ENCODE peak calls at places on chromosomes 12 and 14, in four cellular contexts. One of them, this sample, is unnamed.

GRCh38 chr14:79992799-79993198 is 218.5 kb downstream of the DIO2 start:
- DNase-seq in activated naive CD8-positive, alpha-beta T cell treated with anti-CD3 and anti-CD28 coated beads for 36 hours: no peak
- DNase-seq in iPS-NIHi11: peak; percentile 70
- DNase-seq in AG09319: no peak
- DNase-seq in this sample: no peak

GRCh38 chr12:91818236-91819131 is 327.2 kb downstream of the BTG1 start:
- DNase-seq in activated naive CD8-positive, alpha-beta T cell treated with anti-CD3 and anti-CD28 coated beads for 36 hours: no peak
- DNase-seq in iPS-NIHi11: no peak
- DNase-seq in AG09319: no peak
- DNase-seq in this sample: no peak

GRCh38 chr14:90624228-90624627 is 192.0 kb downstream of the TTC7B start:
- DNase-seq in activated naive CD8-positive, alpha-beta T cell treated with anti-CD3 and anti-CD28 coated beads for 36 hours: no peak
- DNase-seq in iPS-NIHi11: no peak
- DNase-seq in AG09319: no peak
- DNase-seq in this sample: no peak

GRCh38 chr14:59463773-59464650 is 1.2 kb downstream of the GPR135 start:
- DNase-seq in activated naive CD8-positive, alpha-beta T cell treated with anti-CD3 and anti-CD28 coated beads for 36 hours: peak; percentile 49
- DNase-seq in iPS-NIHi11: peak; percentile 68
- DNase-seq in AG09319: no peak
- DNase-seq in this sample: peak; percentile 55

GRCh38 chr12:112584266-112584722 is 165.5 kb downstream of the PTPN11 start:
- DNase-seq in activated naive CD8-positive, alpha-beta T cell treated with anti-CD3 and anti-CD28 coated beads for 36 hours: no peak
- DNase-seq in iPS-NIHi11: peak; percentile 74
- DNase-seq in AG09319: no peak
- DNase-seq in this sample: no peak

GRCh38 chr12:69464433-69464832 is 5.8 kb upstream of the FRS2 start:
- DNase-seq in activated naive CD8-positive, alpha-beta T cell treated with anti-CD3 and anti-CD28 coated beads for 36 hours: no peak
- DNase-seq in iPS-NIHi11: no peak
- DNase-seq in AG09319: no peak
- DNase-seq in this sample: no peak

GRCh38 chr12:118633071-118633470 is 256.7 kb downstream of the SUDS3 start:
- DNase-seq in activated naive CD8-positive, alpha-beta T cell treated with anti-CD3 and anti-CD28 coated beads for 36 hours: no peak
- DNase-seq in iPS-NIHi11: peak; percentile 26
- DNase-seq in AG09319: no peak
- DNase-seq in this sample: no peak

GRCh38 chr12:69105101-69105613 is 134.2 kb upstream of the CPSF6 start:
- DNase-seq in activated naive CD8-positive, alpha-beta T cell treated with anti-CD3 and anti-CD28 coated beads for 36 hours: no peak
- DNase-seq in iPS-NIHi11: peak; percentile 53
- DNase-seq in AG09319: no peak
- DNase-seq in this sample: no peak

GRCh38 chr12:41288188-41288811 is 100.2 kb downstream of the PDZRN4 start:
- DNase-seq in activated naive CD8-positive, alpha-beta T cell treated with anti-CD3 and anti-CD28 coated beads for 36 hours: no peak
- DNase-seq in iPS-NIHi11: no peak
- DNase-seq in AG09319: no peak
- DNase-seq in this sample: no peak

GRCh38 chr12:68497702-68498101 is 113.0 kb upstream of the RAP1B start:
- DNase-seq in activated naive CD8-positive, alpha-beta T cell treated with anti-CD3 and anti-CD28 coated beads for 36 hours: no peak
- DNase-seq in iPS-NIHi11: no peak
- DNase-seq in AG09319: no peak
- DNase-seq in this sample: peak; percentile 17

GRCh38 chr14:92459479-92460421 is 53.8 kb upstream of the RIN3 start:
- DNase-seq in activated naive CD8-positive, alpha-beta T cell treated with anti-CD3 and anti-CD28 coated beads for 36 hours: no peak
- DNase-seq in iPS-NIHi11: no peak
- DNase-seq in AG09319: no peak
- DNase-seq in this sample: no peak

GRCh38 chr12:12070674-12071661 is at the start of gene BCL2L14:
- DNase-seq in activated naive CD8-positive, alpha-beta T cell treated with anti-CD3 and anti-CD28 coated beads for 36 hours: peak; percentile 8
- DNase-seq in iPS-NIHi11: no peak
- DNase-seq in AG09319: no peak
- DNase-seq in this sample: no peak

This sample was measured in stimulated activated naive CD8-positive, alpha-beta T cell treated with anti-CD3 and anti-CD28 coated beads, Interleukin-15, Interleukin-2, amounts not matched to agents 100 U/mL and 50 U/mL, for 24 hours.